ENCODE peak calls at places on chromosomes 7 and 10, in five cellular contexts. S is keratinocyte, O is left lung, Z is colonic mucosa, P is esophagus squamous epithelium. T is an unnamed sample.

GRCh38 chr7:123528265-123528664 is 6.1 kb downstream of the IQUB start:
- DNase-seq in S (no peak), O (no peak), Z (no peak), P (no peak), T (no peak)

GRCh38 chr10:13038346-13038745 is 36.8 kb upstream of the CCDC3 start:
- DNase-seq in S (no peak), O (no peak), Z (no peak), P (no peak), T (no peak)

GRCh38 chr10:47192273-47192672 is 107.7 kb upstream of the GDF10 start:
- DNase-seq in S (no peak), O (no peak), Z (no peak), P (no peak), T (no peak)

GRCh38 chr7:90596745-90597526 is 815 bp downstream of the CDK14 start:
- DNase-seq in S (no peak), O (no peak), Z (no peak), P (no peak), T (no peak)

GRCh38 chr7:111138196-111138569 is 47.3 kb downstream of the LRRN3 start:
- DNase-seq in S (no peak), O (no peak), Z (peak; percentile 26), P (no peak), T (no peak)

GRCh38 chr10:18650618-18651017 is 769 bp downstream of the NSUN6 start:
- DNase-seq in S (no peak), O (no peak), Z (no peak), P (no peak), T (no peak)

GRCh38 chr7:5523052-5523711 is 99.5 kb upstream of the TNRC18 start:
- DNase-seq in S (no peak), O (no peak), Z (no peak), P (no peak), T (peak; percentile 71)

GRCh38 chr10:123930340-123931001 is 38.9 kb upstream of the CPXM2 start:
- DNase-seq in S (no peak), O (no peak), Z (no peak), P (no peak), T (no peak)

GRCh38 chr7:100091411-100092181 is 2.8 kb downstream of the COPS6 start:
- DNase-seq in S (no peak), O (no peak), Z (no peak), P (no peak), T (no peak)

GRCh38 chr10:71638087-71638576 is 81.4 kb downstream of the C10orf105 start:
- DNase-seq in S (no peak), O (peak; percentile 84), Z (peak; percentile 85), P (no peak), T (no peak)
- H3K4me1 ChIP-seq in S (no peaks in the 10 kb centered on the region), O (peaks cover 54% of the 10 kb centered on the region), Z (peaks cover 14% of the 10 kb centered on the region), P (peaks cover 14% of the 10 kb centered on the region), T (no peaks in the 10 kb centered on the region)

GRCh38 chr7:22559829-22560489 is 60.0 kb upstream of the STEAP1B start:
- DNase-seq in S (no peak), O (peak; percentile 65), Z (peak; percentile 66), P (no peak), T (no peak)
- H3K4me1 ChIP-seq in S (peaks cover 41% of the 10 kb centered on the region), O (peaks cover 47% of the 10 kb centered on the region), Z (no peaks in the 10 kb centered on the region), P (peaks cover 50% of the 10 kb centered on the region), T (peaks cover 40% of the 10 kb centered on the region)

DNA sequence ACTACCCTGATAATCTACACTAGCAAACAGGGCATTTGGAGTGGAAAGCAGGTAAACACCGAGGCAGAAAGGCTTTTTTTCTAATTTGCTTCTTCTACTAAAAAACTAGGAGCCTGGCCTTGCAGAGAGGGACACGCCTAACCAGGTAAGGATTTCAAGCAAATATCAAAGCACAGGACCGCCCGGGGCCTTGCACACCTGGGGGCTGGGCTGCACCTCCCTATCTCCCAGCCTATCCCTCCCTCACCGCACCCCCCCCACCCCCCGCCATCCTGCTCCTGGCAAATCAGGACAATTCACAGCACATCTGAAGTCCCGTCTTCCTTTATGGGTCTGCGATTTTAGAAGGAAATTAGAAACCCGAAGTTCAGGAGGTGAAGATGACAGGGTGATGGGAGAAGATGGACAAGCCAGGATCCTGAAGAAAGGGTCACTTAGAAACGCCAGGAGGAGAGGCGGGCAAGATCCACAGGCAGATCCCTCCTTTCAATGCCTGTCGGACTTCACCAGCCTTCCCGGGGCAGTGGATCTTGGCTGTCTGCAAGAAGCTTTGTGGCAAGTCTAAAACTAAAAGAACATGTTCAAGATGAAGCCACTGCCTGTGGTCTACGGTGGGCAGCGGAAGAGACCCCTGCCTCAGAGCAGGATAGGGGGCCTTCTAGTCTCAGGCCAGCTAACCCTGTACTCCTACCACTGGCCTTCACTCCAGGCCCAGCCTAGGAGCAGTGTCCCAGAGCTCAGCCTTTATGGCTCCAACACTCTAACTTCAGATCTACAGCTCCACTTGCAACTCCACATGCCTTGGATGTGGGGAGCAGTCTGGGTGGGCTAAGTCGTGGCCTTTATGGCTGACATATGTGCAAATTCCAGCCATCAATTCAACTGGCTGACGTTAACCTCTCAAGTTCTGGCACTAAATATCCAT is 43.9 kb downstream of the TNS3 start:
- DNase-seq in S (no peak), O (no peak), Z (no peak), P (no peak), T (no peak)
- H3K4me1 ChIP-seq in S (peaks cover 32% of the 10 kb centered on the region), O (peaks cover 31% of the 10 kb centered on the region), Z (no peaks in the 10 kb centered on the region), P (peaks cover 34% of the 10 kb centered on the region), T (peaks cover 46% of the 10 kb centered on the region)

DNA sequence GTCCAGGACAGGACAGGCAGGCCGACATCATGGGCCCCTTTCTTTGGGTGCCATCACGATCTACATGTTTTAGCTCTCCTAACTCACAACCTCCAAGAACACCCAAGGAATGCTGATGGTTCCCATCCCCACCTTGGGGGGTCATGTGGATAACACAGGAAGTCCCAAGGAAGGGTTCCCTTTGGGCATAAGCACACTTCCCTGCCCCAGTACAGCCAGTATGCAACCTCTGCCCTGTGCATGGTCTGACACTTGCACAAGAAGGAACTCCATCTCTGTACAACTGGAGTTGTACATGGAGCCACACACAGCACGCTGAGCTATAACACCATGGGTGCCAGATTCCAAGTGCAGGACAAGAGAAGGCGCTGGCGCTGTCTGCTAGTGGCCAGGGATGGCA is 11.0 kb downstream of the MAT1A start:
- DNase-seq in S (no peak), O (no peak), Z (peak; percentile 4), P (no peak), T (no peak)
- H3K4me1 ChIP-seq in S (no peaks in the 10 kb centered on the region), O (no peaks in the 10 kb centered on the region), Z (no peaks in the 10 kb centered on the region), P (no peaks in the 10 kb centered on the region), T (no peaks in the 10 kb centered on the region)

GRCh38 chr7:76354516-76354915 is 4.3 kb downstream of the YWHAG start:
- DNase-seq in S (no peak), O (no peak), Z (no peak), P (no peak), T (no peak)
- H3K4me1 ChIP-seq in S (peaks cover 31% of the 10 kb centered on the region), O (peaks cover 73% of the 10 kb centered on the region), Z (peaks cover 7% of the 10 kb centered on the region), P (peaks cover 78% of the 10 kb centered on the region), T (peaks cover 27% of the 10 kb centered on the region)

GRCh38 chr10:35390441-35390840 is 54.1 kb downstream of the CCNY start:
- DNase-seq in S (no peak), O (no peak), Z (no peak), P (no peak), T (no peak)

GRCh38 chr10:35391153-35391953 is 55.0 kb downstream of the CCNY start:
- DNase-seq in S (no peak), O (no peak), Z (no peak), P (no peak), T (no peak)

GRCh38 chr10:35391954-35392262 is 55.6 kb downstream of the CCNY start:
- DNase-seq in S (no peak), O (no peak), Z (no peak), P (no peak), T (no peak)

GRCh38 chr10:35392482-35393230 is 56.3 kb downstream of the CCNY start:
- DNase-seq in S (no peak), O (no peak), Z (no peak), P (no peak), T (no peak)

GRCh38 chr10:35390843-35391152 is 54.5 kb downstream of the CCNY start:
- DNase-seq in S (no peak), O (no peak), Z (no peak), P (no peak), T (no peak)
- H3K4me1 ChIP-seq in S (peaks cover 21% of the 10 kb centered on the region), O (peaks cover 53% of the 10 kb centered on the region), Z (peaks cover 8% of the 10 kb centered on the region), P (peaks cover 60% of the 10 kb centered on the region), T (peaks cover 32% of the 10 kb centered on the region)

GRCh38 chr7:44322631-44323363 is 2.6 kb downstream of the CAMK2B start:
- DNase-seq in S (no peak), O (no peak), Z (no peak), P (no peak), T (no peak)

GRCh38 chr7:44325181-44325671 is at the start of gene CAMK2B:
- DNase-seq in S (no peak), O (no peak), Z (no peak), P (no peak), T (no peak)

GRCh38 chr7:44324204-44325126 is 929 bp downstream of the CAMK2B start:
- DNase-seq in S (no peak), O (no peak), Z (no peak), P (no peak), T (no peak)

GRCh38 chr7:44321796-44322195 is 3.6 kb downstream of the CAMK2B start:
- DNase-seq in S (no peak), O (no peak), Z (no peak), P (no peak), T (no peak)

DNA sequence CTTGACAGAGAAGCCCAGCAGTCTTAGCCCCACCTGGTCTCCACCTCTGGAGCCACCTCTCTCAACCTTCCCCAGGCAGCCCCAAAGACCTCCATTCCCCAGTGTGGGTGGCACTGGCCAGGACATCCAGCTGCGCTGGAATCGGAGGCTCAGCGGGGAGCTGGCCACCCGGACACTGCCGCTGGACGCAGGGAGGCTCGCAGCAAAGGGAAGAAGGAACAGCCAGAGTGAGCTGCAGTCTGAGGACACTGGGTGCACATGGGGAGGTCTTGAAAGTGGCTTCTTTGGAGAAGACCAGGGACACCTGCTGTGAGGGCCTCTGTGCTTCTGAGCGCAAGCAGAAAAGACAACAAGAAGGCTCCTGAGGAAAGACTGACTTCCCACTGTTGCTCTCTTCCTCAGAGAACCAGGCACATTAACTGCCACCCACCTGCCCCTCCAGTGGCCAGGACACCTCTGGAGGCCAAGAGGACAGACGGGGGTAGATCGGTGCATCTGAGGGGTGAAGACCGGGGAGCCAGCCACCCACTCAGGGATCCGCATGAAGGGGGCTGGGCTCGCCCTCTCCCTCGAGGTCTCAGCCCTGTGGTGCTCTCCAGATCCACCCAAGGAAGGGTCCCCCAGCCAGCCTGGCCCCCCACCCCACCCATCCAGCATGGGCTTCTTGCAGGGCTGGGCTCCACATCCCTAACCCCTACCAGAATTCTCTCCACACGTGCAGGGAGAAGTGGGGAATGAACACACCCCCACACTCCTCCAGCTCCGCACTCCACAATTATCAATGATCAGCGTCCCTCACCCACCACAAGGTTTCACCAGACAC is 1.8 kb downstream of the CAMK2B start:
- DNase-seq in S (no peak), O (no peak), Z (no peak), P (no peak), T (no peak)
- H3K4me1 ChIP-seq in S (no peaks in the 10 kb centered on the region), O (no peaks in the 10 kb centered on the region), Z (no peaks in the 10 kb centered on the region), P (peaks cover 17% of the 10 kb centered on the region), T (no peaks in the 10 kb centered on the region)

DNA sequence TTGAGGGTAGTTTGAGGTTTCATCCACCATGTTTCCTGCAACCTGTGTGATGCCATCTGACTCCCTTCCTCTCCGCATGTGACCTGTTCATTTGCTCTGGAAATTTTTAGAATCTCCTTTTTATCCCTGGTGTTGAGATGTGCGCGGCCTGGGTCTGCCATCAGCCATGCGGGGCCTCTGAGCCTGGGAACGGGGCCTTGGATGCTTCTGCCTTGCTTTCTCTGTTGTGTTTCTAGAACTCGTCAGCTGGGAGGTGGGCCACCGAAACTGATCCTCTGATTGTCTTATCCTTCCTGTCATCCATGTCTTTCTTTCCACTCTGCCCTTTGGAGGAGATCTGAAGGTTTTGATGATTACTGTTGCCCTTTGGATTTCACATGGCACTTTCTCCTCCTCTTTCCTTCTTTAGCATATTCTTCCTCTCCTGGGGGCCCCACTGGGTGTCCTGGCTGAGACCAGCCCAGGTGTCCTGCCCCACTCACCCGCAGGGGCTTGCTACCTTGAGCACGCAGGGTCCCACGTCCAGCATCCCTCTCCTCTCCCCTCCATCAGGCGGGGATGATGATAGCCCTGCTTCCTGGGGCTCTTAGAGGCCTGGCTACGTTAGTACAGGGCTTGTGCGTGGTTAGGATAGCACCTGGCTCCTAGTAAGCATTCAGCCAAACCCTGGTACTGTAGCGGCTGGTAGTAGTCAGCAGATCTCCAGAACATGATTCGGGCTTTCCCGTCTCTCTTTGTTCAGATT is 29.9 kb downstream of the PPP2R2D start:
- DNase-seq in S (no peak), O (no peak), Z (no peak), P (no peak), T (peak; percentile 33)
- H3K4me1 ChIP-seq in S (peaks cover 2% of the 10 kb centered on the region), O (peaks cover 42% of the 10 kb centered on the region), Z (peaks cover 4% of the 10 kb centered on the region), P (peaks cover 57% of the 10 kb centered on the region), T (no peaks in the 10 kb centered on the region)

T was measured in RWPE2.